ENCODE peak calls at places on chromosomes 4 and X, in nine cellular contexts. W is left colon; Q is CD8-positive, alpha-beta T cell; C is iPS-NIHi11; H is occipital lobe; B is BJ; J is CD4-positive, CD25-positive, alpha-beta regulatory T cell; X is MCF 10A; S is stimulated activated CD8-positive, alpha-beta memory T cell treated with anti-CD3 and anti-CD28 coated beads, Interleukin-7, amount 100 ng/mL, for 1 hour. F is an unnamed sample.

GRCh38 chr4:148998719-148999118 is 556.5 kb upstream of the NR3C2 start:
- DNase-seq in W (no peak), Q (no peak), C (peak), H (no peak), B (no peak), J (no peak), X (peak), S (no peak), F (no peak)

GRCh38 chrX:103831342-103831802 is 685 bp downstream of the RAB9B start:
- DNase-seq in W (peak), Q (peak), C (no peak), H (no peak), B (no peak), J (peak), X (peak), S (peak), F (no peak)

GRCh38 chr4:112082954-112083586 is 62.2 kb upstream of the FAM241A start:
- DNase-seq in W (no peak), Q (no peak), C (no peak), H (no peak), B (peak), J (no peak), X (peak), S (no peak), F (no peak)

GRCh38 chrX:50430917-50431316 is 39.7 kb downstream of the DGKK start:
- DNase-seq in W (no peak), Q (no peak), C (no peak), H (no peak), B (no peak), J (no peak), X (peak), S (no peak), F (no peak)

GRCh38 chrX:10457092-10457491 is 163.3 kb downstream of the MID1 start:
- DNase-seq in W (no peak), Q (no peak), C (no peak), H (no peak), B (no peak), J (no peak), X (no peak), S (no peak), F (no peak)

GRCh38 chr4:124499266-124499665 is 213.3 kb downstream of the ANKRD50 start:
- DNase-seq in W (no peak), Q (no peak), C (no peak), H (no peak), B (no peak), J (no peak), X (no peak), S (no peak), F (no peak)

GRCh38 chr4:7630559-7631287 is 196.0 kb upstream of the PSAPL1 start:
- DNase-seq in W (no peak), Q (no peak), C (no peak), H (peak), B (peak), J (no peak), X (peak), S (no peak), F (peak)

GRCh38 chrX:72498782-72499181 is 73.9 kb downstream of the HDAC8 start:
- DNase-seq in W (no peak), Q (no peak), C (no peak), H (no peak), B (no peak), J (no peak), X (peak), S (no peak), F (no peak)

GRCh38 chr4:16253127-16253960 is 27.1 kb upstream of the TAPT1 start:
- DNase-seq in W (no peak), Q (no peak), C (no peak), H (no peak), B (peak), J (no peak), X (peak), S (no peak), F (no peak)

GRCh38 chrX:126456136-126456535 is 96.5 kb downstream of the DCAF12L1 start:
- DNase-seq in W (no peak), Q (no peak), C (no peak), H (no peak), B (no peak), J (no peak), X (no peak), S (no peak), F (no peak)